ENCODE peak calls at places on chromosomes 13 and 19, in five cellular contexts. V is SK-N-DZ, Z is activated T-cell treated with anti-CD3 and anti-CD28 coated beads for 1 hour, G is HFF-Myc, O is foreskin fibroblast. W is an unnamed sample.

GRCh38 chr19:29866011-29866410 is 54.2 kb downstream of the CCNE1 start:
- DNase-seq in V (no peak), Z (no peak), G (no peak), O (no peak), W (no peak)

GRCh38 chr19:46134527-46134926 is 10.0 kb upstream of the IGFL3 start:
- DNase-seq in V (no peak), Z (no peak), G (no peak), O (peak; percentile 64), W (no peak)

GRCh38 chr19:36331353-36332228 is 47.4 kb downstream of the ZFP14 start:
- DNase-seq in V (peak; percentile 96), Z (peak; percentile 38), G (peak; percentile 82), O (peak; percentile 97), W (peak; percentile 83)

GRCh38 chr19:34067861-34068271 is 104.4 kb upstream of the LSM14A start:
- DNase-seq in V (no peak), Z (no peak), G (no peak), O (peak; percentile 6), W (no peak)

GRCh38 chr13:62113145-62113544 is 697.5 kb upstream of the PCDH20 start:
- DNase-seq in V (no peak), Z (no peak), G (no peak), O (no peak), W (no peak)

GRCh38 chr19:23381114-23381513 is 14.2 kb downstream of the ZNF91 start:
- DNase-seq in V (no peak), Z (no peak), G (no peak), O (no peak), W (no peak)

GRCh38 chr13:101146101-101146898 is 270.0 kb downstream of the NALCN start:
- DNase-seq in V (peak; percentile 46), Z (no peak), G (no peak), O (peak; percentile 15), W (no peak)

GRCh38 chr13:99217461-99218101 is 16.9 kb downstream of the UBAC2 start:
- DNase-seq in V (no peak), Z (peak; percentile 17), G (no peak), O (no peak), W (no peak)

GRCh38 chr19:49387936-49388372 is at the start of gene KASH5:
- DNase-seq in V (no peak), Z (peak; percentile 85), G (no peak), O (peak; percentile 40), W (no peak)

GRCh38 chr13:23848019-23848418 is 41.2 kb downstream of the MIPEP start:
- DNase-seq in V (no peak), Z (no peak), G (no peak), O (peak; percentile 28), W (no peak)

GRCh38 chr13:48582086-48582485 is 49.2 kb upstream of the RCBTB2 start:
- DNase-seq in V (no peak), Z (no peak), G (no peak), O (no peak), W (no peak)

GRCh38 chr19:7772752-7773291 is 9.8 kb downstream of the CLEC4M start:
- DNase-seq in V (no peak), Z (no peak), G (no peak), O (peak; percentile 12), W (no peak)

GRCh38 chr19:50565984-50566903 is 2.0 kb downstream of the LRRC4B start:
- DNase-seq in V (no peak), Z (no peak), G (no peak), O (no peak), W (no peak)

GRCh38 chr13:33110713-33111413 is 94.6 kb downstream of the KL start:
- DNase-seq in V (no peak), Z (no peak), G (no peak), O (peak; percentile 76), W (no peak)

GRCh38 chr19:33550741-33551140 is 29.1 kb upstream of the PEPD start:
- DNase-seq in V (no peak), Z (no peak), G (no peak), O (no peak), W (no peak)

GRCh38 chr13:23871616-23872220 is 17.5 kb downstream of the MIPEP start:
- DNase-seq in V (peak; percentile 24), Z (no peak), G (no peak), O (peak; percentile 63), W (no peak)

GRCh38 chr19:12774588-12775555 is at the start of gene HOOK2:
- DNase-seq in V (no peak), Z (no peak), G (no peak), O (no peak), W (no peak)

GRCh38 chr19:8505680-8506401 is 3.4 kb upstream of the PRAM1 start:
- DNase-seq in V (peak; percentile 76), Z (peak; percentile 67), G (no peak), O (peak; percentile 83), W (peak; percentile 92)

GRCh38 chr13:109666656-109667448 is 119.5 kb downstream of the IRS2 start:
- DNase-seq in V (no peak), Z (no peak), G (no peak), O (peak; percentile 41), W (no peak)